ENCODE peak calls at places on chromosome 16, in seven cellular contexts. One of them, this sample, is unnamed.
A peak's percentile ranks its signal among the peaks of the same experiment; 100 is the strongest.

GRCh38 chr16:85057212-85057889 is 29.8 kb downstream of the KIAA0513 start:
- DNase-seq in endothelial cell of umbilical vein: no peak
- DNase-seq in vagina: no peak
- DNase-seq in IMR-90: no peak
- DNase-seq in stomach: peak; percentile 42
- DNase-seq in gastrocnemius medialis: no peak
- DNase-seq in K562: peak; percentile 89
- DNase-seq in this sample: no peak

GRCh38 chr16:27918755-27919154 is 144.8 kb downstream of the GSG1L start:
- DNase-seq in endothelial cell of umbilical vein: no peak
- DNase-seq in vagina: no peak
- DNase-seq in IMR-90: peak; percentile 4
- DNase-seq in stomach: no peak
- DNase-seq in gastrocnemius medialis: no peak
- DNase-seq in K562: no peak
- DNase-seq in this sample: no peak

GRCh38 chr16:54374136-54374535 is 87.5 kb upstream of the IRX3 start:
- DNase-seq in endothelial cell of umbilical vein: no peak
- DNase-seq in vagina: no peak
- DNase-seq in IMR-90: peak; percentile 10
- DNase-seq in stomach: no peak
- DNase-seq in gastrocnemius medialis: no peak
- DNase-seq in K562: no peak
- DNase-seq in this sample: no peak

GRCh38 chr16:11290102-11290893 is 9.2 kb upstream of the PRM1 start:
- DNase-seq in endothelial cell of umbilical vein: no peak
- DNase-seq in vagina: no peak
- DNase-seq in IMR-90: no peak
- DNase-seq in stomach: no peak
- DNase-seq in gastrocnemius medialis: no peak
- DNase-seq in K562: no peak
- DNase-seq in this sample: no peak

GRCh38 chr16:84341533-84342295 is 26.6 kb upstream of the ATP2C2 start:
- DNase-seq in endothelial cell of umbilical vein: no peak
- DNase-seq in vagina: no peak
- DNase-seq in IMR-90: no peak
- DNase-seq in stomach: no peak
- DNase-seq in gastrocnemius medialis: no peak
- DNase-seq in K562: no peak
- DNase-seq in this sample: no peak

GRCh38 chr16:49833055-49833454 is 22.9 kb downstream of the ZNF423 start:
- DNase-seq in endothelial cell of umbilical vein: peak; percentile 77
- DNase-seq in vagina: no peak
- DNase-seq in IMR-90: no peak
- DNase-seq in stomach: no peak
- DNase-seq in gastrocnemius medialis: peak; percentile 63
- DNase-seq in K562: no peak
- DNase-seq in this sample: peak; percentile 84

GRCh38 chr16:75048051-75048450 is 49.2 kb downstream of the ZNRF1 start:
- DNase-seq in endothelial cell of umbilical vein: no peak
- DNase-seq in vagina: no peak
- DNase-seq in IMR-90: no peak
- DNase-seq in stomach: no peak
- DNase-seq in gastrocnemius medialis: no peak
- DNase-seq in K562: no peak
- DNase-seq in this sample: no peak

GRCh38 chr16:75087040-75087979 is 29.3 kb downstream of the LDHD start:
- DNase-seq in endothelial cell of umbilical vein: peak; percentile 96
- DNase-seq in vagina: no peak
- DNase-seq in IMR-90: peak; percentile 93
- DNase-seq in stomach: no peak
- DNase-seq in gastrocnemius medialis: peak; percentile 72
- DNase-seq in K562: peak; percentile 48
- DNase-seq in this sample: peak; percentile 68

GRCh38 chr16:69217433-69217832 is 30.5 kb downstream of the SNTB2 start:
- DNase-seq in endothelial cell of umbilical vein: peak; percentile 87
- DNase-seq in vagina: no peak
- DNase-seq in IMR-90: peak; percentile 89
- DNase-seq in stomach: no peak
- DNase-seq in gastrocnemius medialis: no peak
- DNase-seq in K562: no peak
- DNase-seq in this sample: no peak

GRCh38 chr16:85430523-85431381 is 182.4 kb upstream of the GSE1 start:
- DNase-seq in endothelial cell of umbilical vein: no peak
- DNase-seq in vagina: no peak
- DNase-seq in IMR-90: no peak
- DNase-seq in stomach: no peak
- DNase-seq in gastrocnemius medialis: no peak
- DNase-seq in K562: no peak
- DNase-seq in this sample: peak; percentile 17

GRCh38 chr16:16014329-16015224 is 65.2 kb downstream of the ABCC1 start:
- DNase-seq in endothelial cell of umbilical vein: peak; percentile 50
- DNase-seq in vagina: no peak
- DNase-seq in IMR-90: peak; percentile 62
- DNase-seq in stomach: peak; percentile 81
- DNase-seq in gastrocnemius medialis: peak; percentile 76
- DNase-seq in K562: no peak
- DNase-seq in this sample: peak; percentile 67

GRCh38 chr16:14088155-14088753 is 17.1 kb downstream of the MRTFB start:
- DNase-seq in endothelial cell of umbilical vein: no peak
- DNase-seq in vagina: no peak
- DNase-seq in IMR-90: no peak
- DNase-seq in stomach: no peak
- DNase-seq in gastrocnemius medialis: no peak
- DNase-seq in K562: no peak
- DNase-seq in this sample: no peak

GRCh38 chr16:90028985-90029384 is 9.7 kb upstream of the DBNDD1 start:
- DNase-seq in endothelial cell of umbilical vein: no peak
- DNase-seq in vagina: no peak
- DNase-seq in IMR-90: no peak
- DNase-seq in stomach: no peak
- DNase-seq in gastrocnemius medialis: no peak
- DNase-seq in K562: no peak
- DNase-seq in this sample: no peak

GRCh38 chr16:10266809-10267208 is 84.6 kb upstream of the GRIN2A start:
- DNase-seq in endothelial cell of umbilical vein: no peak
- DNase-seq in vagina: no peak
- DNase-seq in IMR-90: no peak
- DNase-seq in stomach: no peak
- DNase-seq in gastrocnemius medialis: no peak
- DNase-seq in K562: no peak
- DNase-seq in this sample: no peak

GRCh38 chr16:24471616-24472015 is 67.8 kb upstream of the RBBP6 start:
- DNase-seq in endothelial cell of umbilical vein: no peak
- DNase-seq in vagina: no peak
- DNase-seq in IMR-90: no peak
- DNase-seq in stomach: no peak
- DNase-seq in gastrocnemius medialis: no peak
- DNase-seq in K562: no peak
- DNase-seq in this sample: no peak

GRCh38 chr16:11793840-11794239 is 3.2 kb downstream of the ZC3H7A start:
- DNase-seq in endothelial cell of umbilical vein: no peak
- DNase-seq in vagina: no peak
- DNase-seq in IMR-90: no peak
- DNase-seq in stomach: no peak
- DNase-seq in gastrocnemius medialis: no peak
- DNase-seq in K562: peak; percentile 60
- DNase-seq in this sample: no peak

GRCh38 chr16:733382-734207 is 6.7 kb downstream of the HAGHL start:
- DNase-seq in endothelial cell of umbilical vein: no peak
- DNase-seq in vagina: no peak
- DNase-seq in IMR-90: no peak
- DNase-seq in stomach: no peak
- DNase-seq in gastrocnemius medialis: no peak
- DNase-seq in K562: peak; percentile 53
- DNase-seq in this sample: no peak
- TF ChIP-seq CTCF in endothelial cell of umbilical vein: peak; percentile 58
- TF ChIP-seq CTCF in vagina: no peak
- TF ChIP-seq CTCF in IMR-90: peak; percentile 20
- TF ChIP-seq CTCF in stomach: no peak
- TF ChIP-seq CTCF in gastrocnemius medialis: no peak
- TF ChIP-seq CTCF in K562: peak; percentile 59
- TF ChIP-seq CTCF in this sample: peak; percentile 24

GRCh38 chr16:2753523-2754020 is 1.1 kb downstream of the SRRM2 start:
- DNase-seq in endothelial cell of umbilical vein: peak; percentile 37
- DNase-seq in vagina: no peak
- DNase-seq in IMR-90: no peak
- DNase-seq in stomach: no peak
- DNase-seq in gastrocnemius medialis: no peak
- DNase-seq in K562: no peak
- DNase-seq in this sample: no peak

GRCh38 chr16:2752035-2752849 is at the start of gene SRRM2:
- DNase-seq in endothelial cell of umbilical vein: peak; percentile 98
- DNase-seq in vagina: peak; percentile 96
- DNase-seq in IMR-90: peak; percentile 95
- DNase-seq in stomach: peak; percentile 95
- DNase-seq in gastrocnemius medialis: peak; percentile 94
- DNase-seq in K562: peak; percentile 82
- DNase-seq in this sample: peak; percentile 95

GRCh38 chr16:2752850-2753522 is 548 bp downstream of the SRRM2 start:
- DNase-seq in endothelial cell of umbilical vein: no peak
- DNase-seq in vagina: no peak
- DNase-seq in IMR-90: peak; percentile 77
- DNase-seq in stomach: peak; percentile 86
- DNase-seq in gastrocnemius medialis: peak; percentile 89
- DNase-seq in K562: peak; percentile 91
- DNase-seq in this sample: peak; percentile 89

GRCh38 chr16:2749936-2750335 is 2.5 kb upstream of the SRRM2 start:
- DNase-seq in endothelial cell of umbilical vein: no peak
- DNase-seq in vagina: no peak
- DNase-seq in IMR-90: no peak
- DNase-seq in stomach: no peak
- DNase-seq in gastrocnemius medialis: no peak
- DNase-seq in K562: no peak
- DNase-seq in this sample: no peak

GRCh38 chr16:2751577-2752034 is 832 bp upstream of the SRRM2 start:
- DNase-seq in endothelial cell of umbilical vein: no peak
- DNase-seq in vagina: no peak
- DNase-seq in IMR-90: no peak
- DNase-seq in stomach: no peak
- DNase-seq in gastrocnemius medialis: peak; percentile 36
- DNase-seq in K562: no peak
- DNase-seq in this sample: no peak
- TF ChIP-seq POLR2A in endothelial cell of umbilical vein: no peak
- TF ChIP-seq POLR2A in vagina: no peak
- TF ChIP-seq POLR2A in IMR-90: no peak
- TF ChIP-seq POLR2A in stomach: no peak
- TF ChIP-seq POLR2A in gastrocnemius medialis: no peak
- TF ChIP-seq POLR2A in K562: no peak
- TF ChIP-seq POLR2A in this sample: no peak

GRCh38 chr16:22762486-22762885 is 51.5 kb upstream of the HS3ST2 start:
- DNase-seq in endothelial cell of umbilical vein: no peak
- DNase-seq in vagina: no peak
- DNase-seq in IMR-90: no peak
- DNase-seq in stomach: no peak
- DNase-seq in gastrocnemius medialis: no peak
- DNase-seq in K562: no peak
- DNase-seq in this sample: no peak
- TF ChIP-seq CTCF in endothelial cell of umbilical vein: no peak
- TF ChIP-seq CTCF in vagina: no peak
- TF ChIP-seq CTCF in IMR-90: no peak
- TF ChIP-seq CTCF in stomach: no peak
- TF ChIP-seq CTCF in gastrocnemius medialis: no peak
- TF ChIP-seq CTCF in K562: no peak
- TF ChIP-seq CTCF in this sample: no peak

DNA sequence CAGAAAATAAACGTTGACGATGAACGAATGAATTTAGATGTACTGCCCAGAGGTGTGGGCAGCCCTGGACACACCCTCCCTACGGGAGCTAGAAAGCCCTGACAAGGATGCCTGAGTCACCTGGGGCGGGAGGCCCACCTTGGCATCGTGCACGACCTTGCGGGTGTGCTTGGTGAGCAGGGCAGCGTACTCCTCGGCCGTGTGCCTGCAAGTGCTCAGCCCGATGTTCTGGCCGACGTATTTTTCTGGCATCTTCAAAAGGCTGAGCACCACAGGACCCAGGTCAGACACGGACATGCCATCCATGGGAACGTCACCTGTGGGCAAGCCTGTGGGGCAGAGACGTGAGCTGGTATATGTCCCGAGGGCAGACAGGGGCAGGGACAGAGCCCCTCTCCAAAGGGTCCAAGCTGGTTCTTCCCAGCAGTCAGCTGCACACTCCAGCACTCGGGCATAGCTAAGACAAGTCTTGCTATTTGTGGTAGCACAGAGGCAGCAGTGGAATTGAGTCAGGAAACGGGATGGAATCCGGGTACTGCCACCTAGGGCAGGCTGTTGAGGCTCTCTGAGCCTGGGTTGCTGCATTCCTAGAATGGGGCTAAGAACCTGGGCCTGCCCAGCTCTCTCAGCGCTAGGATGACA is 10.8 kb downstream of the NMRAL1 start:
- DNase-seq in endothelial cell of umbilical vein: no peak
- DNase-seq in vagina: no peak
- DNase-seq in IMR-90: no peak
- DNase-seq in stomach: no peak
- DNase-seq in gastrocnemius medialis: no peak
- DNase-seq in K562: no peak
- DNase-seq in this sample: no peak
- TF ChIP-seq POLR2A in endothelial cell of umbilical vein: no peak
- TF ChIP-seq POLR2A in vagina: no peak
- TF ChIP-seq POLR2A in IMR-90: no peak
- TF ChIP-seq POLR2A in stomach: no peak
- TF ChIP-seq POLR2A in gastrocnemius medialis: no peak
- TF ChIP-seq POLR2A in K562: no peak
- TF ChIP-seq POLR2A in this sample: no peak

GRCh38 chr16:56423584-56424403 is 1.6 kb downstream of the AMFR start:
- DNase-seq in endothelial cell of umbilical vein: peak; percentile 34
- DNase-seq in vagina: no peak
- DNase-seq in IMR-90: no peak
- DNase-seq in stomach: no peak
- DNase-seq in gastrocnemius medialis: no peak
- DNase-seq in K562: no peak
- DNase-seq in this sample: no peak

GRCh38 chr16:56426585-56426984 is 1.2 kb upstream of the AMFR start:
- DNase-seq in endothelial cell of umbilical vein: no peak
- DNase-seq in vagina: no peak
- DNase-seq in IMR-90: peak; percentile 16
- DNase-seq in stomach: no peak
- DNase-seq in gastrocnemius medialis: no peak
- DNase-seq in K562: no peak
- DNase-seq in this sample: no peak

GRCh38 chr16:56424791-56425438 is 430 bp downstream of the AMFR start:
- DNase-seq in endothelial cell of umbilical vein: peak; percentile 40
- DNase-seq in vagina: no peak
- DNase-seq in IMR-90: no peak
- DNase-seq in stomach: no peak
- DNase-seq in gastrocnemius medialis: peak; percentile 47
- DNase-seq in K562: peak; percentile 79
- DNase-seq in this sample: peak; percentile 46

GRCh38 chr16:56424404-56424765 is 960 bp downstream of the AMFR start:
- DNase-seq in endothelial cell of umbilical vein: peak; percentile 28
- DNase-seq in vagina: no peak
- DNase-seq in IMR-90: no peak
- DNase-seq in stomach: no peak
- DNase-seq in gastrocnemius medialis: no peak
- DNase-seq in K562: no peak
- DNase-seq in this sample: no peak

GRCh38 chr16:56425439-56425832 is at the start of gene AMFR:
- DNase-seq in endothelial cell of umbilical vein: peak; percentile 67
- DNase-seq in vagina: no peak
- DNase-seq in IMR-90: peak; percentile 80
- DNase-seq in stomach: peak; percentile 72
- DNase-seq in gastrocnemius medialis: peak; percentile 84
- DNase-seq in K562: peak; percentile 93
- DNase-seq in this sample: peak; percentile 80
- TF ChIP-seq CTCF in endothelial cell of umbilical vein: peak; percentile 23
- TF ChIP-seq CTCF in vagina: peak; percentile 23
- TF ChIP-seq CTCF in IMR-90: peak; percentile 51
- TF ChIP-seq CTCF in stomach: no peak
- TF ChIP-seq CTCF in gastrocnemius medialis: peak; percentile 82
- TF ChIP-seq CTCF in K562: peak; percentile 57
- TF ChIP-seq CTCF in this sample: no peak

This sample was measured in heart left ventricle.